ENCODE peak calls at places on chromosomes 6 and 20, in five cellular contexts. Y is HCT116, M is psoas muscle, R is IMR-90, E is osteoblast. X is an unnamed sample.

GRCh38 chr6:108609276-108609769 is 48.6 kb downstream of the FOXO3 start:
- DNase-seq in Y (peak), M (no peak), R (peak), E (peak), X (no peak)

GRCh38 chr20:48634641-48635040 is 193.2 kb downstream of the PREX1 start:
- DNase-seq in Y (no peak), M (peak), R (no peak), E (peak), X (no peak)

GRCh38 chr20:57320358-57320757 is 9.2 kb upstream of the SPO11 start:
- DNase-seq in Y (no peak), M (no peak), R (no peak), E (no peak), X (no peak)

GRCh38 chr6:157534134-157534871 is 153.3 kb downstream of the ZDHHC14 start:
- DNase-seq in Y (no peak), M (no peak), R (no peak), E (no peak), X (no peak)

GRCh38 chr6:101224751-101225150 is 168.8 kb upstream of the GRIK2 start:
- DNase-seq in Y (no peak), M (no peak), R (no peak), E (no peak), X (no peak)

GRCh38 chr6:68967549-68968300 is 332.6 kb downstream of the ADGRB3 start:
- DNase-seq in Y (peak), M (peak), R (peak), E (peak), X (peak)

GRCh38 chr20:48448601-48449384 is 379.0 kb downstream of the PREX1 start:
- DNase-seq in Y (no peak), M (no peak), R (no peak), E (no peak), X (no peak)

GRCh38 chr20:36341331-36342020 is 35.3 kb downstream of the DLGAP4 start:
- DNase-seq in Y (no peak), M (peak), R (no peak), E (no peak), X (no peak)

GRCh38 chr6:145206247-145206907 is 528.9 kb downstream of the EPM2A start:
- DNase-seq in Y (no peak), M (no peak), R (peak), E (no peak), X (no peak)

GRCh38 chr6:34462561-34462971 is 3.3 kb upstream of the PACSIN1 start:
- DNase-seq in Y (peak), M (no peak), R (no peak), E (peak), X (no peak)

GRCh38 chr6:148203970-148204369 is 138.7 kb upstream of the SASH1 start:
- DNase-seq in Y (no peak), M (no peak), R (peak), E (peak), X (peak)

GRCh38 chr6:120608826-120609225 is 725.5 kb downstream of the TBC1D32 start:
- DNase-seq in Y (no peak), M (no peak), R (no peak), E (no peak), X (no peak)

GRCh38 chr6:99431901-99432300 is 6.8 kb upstream of the PNISR start:
- DNase-seq in Y (no peak), M (no peak), R (no peak), E (no peak), X (no peak)

GRCh38 chr6:156809034-156809433 is 31.9 kb downstream of the ARID1B start:
- DNase-seq in Y (no peak), M (no peak), R (peak), E (no peak), X (no peak)

GRCh38 chr6:43952746-43953145 is 174.5 kb downstream of the MRPL14 start:
- DNase-seq in Y (peak), M (peak), R (no peak), E (no peak), X (peak)

GRCh38 chr6:43771858-43772570 is 2.0 kb downstream of the VEGFA start:
- DNase-seq in Y (no peak), M (peak), R (no peak), E (peak), X (peak)

GRCh38 chr6:148811472-148811871 is 64.6 kb downstream of the UST start:
- DNase-seq in Y (no peak), M (no peak), R (no peak), E (no peak), X (no peak)

GRCh38 chr6:111873178-111874029 is at the start of gene FYN:
- DNase-seq in Y (peak), M (peak), R (peak), E (peak), X (peak)
- TF ChIP-seq CTCF in Y (peak), M (peak), R (peak), E (peak), X (peak)

DNA sequence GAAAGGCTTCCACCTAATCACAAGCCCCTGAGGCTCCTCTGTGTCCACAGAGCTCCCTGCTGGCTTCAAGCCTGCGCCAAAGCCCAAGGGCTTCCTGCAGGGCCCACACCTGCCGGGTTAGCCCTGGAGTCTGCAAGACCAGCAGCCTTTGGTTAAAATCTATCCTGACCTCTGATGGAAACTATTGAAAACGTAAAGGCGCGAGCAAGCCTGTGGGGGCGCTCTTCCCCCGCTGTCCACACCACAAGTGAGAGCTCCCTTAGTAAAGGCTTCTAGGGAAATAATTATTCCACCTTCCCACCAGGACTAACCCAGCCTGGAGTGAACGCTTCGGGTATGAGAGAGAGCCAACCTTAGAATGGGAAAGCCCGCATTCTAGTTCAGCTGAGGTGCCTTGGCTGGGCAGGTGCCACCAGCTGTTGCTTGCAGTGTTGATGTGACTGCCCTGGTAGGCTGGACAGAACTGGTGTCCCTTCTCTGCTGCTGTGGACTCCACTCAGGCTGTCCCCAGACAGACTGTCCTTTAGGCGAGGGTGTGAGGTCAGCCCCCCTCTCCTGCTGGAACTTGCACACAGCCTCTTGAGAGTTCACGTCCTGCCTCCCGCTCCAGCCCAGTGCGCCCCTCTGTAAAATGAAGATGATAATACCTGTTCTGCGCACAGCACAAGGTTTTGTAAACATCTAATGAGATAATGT is 68.7 kb downstream of the SYTL3 start:
- DNase-seq in Y (peak), M (no peak), R (no peak), E (peak), X (no peak)
- TF ChIP-seq CTCF in Y (peak), M (peak), R (peak), E (peak), X (peak)

GRCh38 chr6:116062496-116062895 is 1.8 kb upstream of the FRK start:
- DNase-seq in Y (no peak), M (no peak), R (no peak), E (no peak), X (no peak)

GRCh38 chr6:116057766-116058165 is 2.9 kb downstream of the FRK start:
- DNase-seq in Y (no peak), M (no peak), R (no peak), E (no peak), X (no peak)

GRCh38 chr6:116064626-116065025 is 3.9 kb upstream of the FRK start:
- DNase-seq in Y (no peak), M (no peak), R (no peak), E (no peak), X (no peak)

GRCh38 chr6:116059713-116060571 is 749 bp downstream of the FRK start:
- DNase-seq in Y (no peak), M (no peak), R (no peak), E (peak), X (no peak)

DNA sequence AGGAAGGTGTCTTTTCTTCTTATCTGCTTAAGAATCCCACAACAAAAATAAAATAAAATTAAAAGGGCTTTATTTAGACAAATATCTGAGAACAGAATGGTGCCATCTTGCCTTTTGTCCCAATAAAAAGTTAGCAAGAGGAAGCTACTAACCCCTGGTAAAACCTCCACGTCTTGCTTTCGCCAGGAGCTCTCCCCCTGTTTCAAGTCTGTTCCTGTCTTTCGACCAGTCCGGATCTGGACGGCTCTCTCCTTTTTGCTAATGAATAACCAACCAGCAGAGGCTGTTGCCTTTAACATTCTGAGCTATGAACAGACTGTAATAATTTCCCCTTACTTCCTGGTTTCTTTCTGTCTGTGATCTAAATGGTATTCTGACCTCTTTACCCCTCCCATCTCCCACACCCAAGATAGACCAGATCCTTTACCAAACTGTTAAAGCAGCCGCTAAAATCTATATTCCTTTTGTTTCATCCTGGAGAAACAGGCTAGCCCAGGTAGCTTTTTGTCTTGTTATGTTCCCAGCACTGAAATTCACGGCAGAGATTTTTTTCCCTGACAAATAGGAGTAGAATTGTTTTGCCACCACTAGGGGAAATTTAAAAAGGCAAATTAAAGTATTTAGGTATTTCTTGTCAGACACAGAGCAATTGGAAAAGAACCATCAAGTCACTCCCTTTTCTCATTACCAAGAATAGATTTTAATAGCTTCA is at the start of gene FRK:
- DNase-seq in Y (peak), M (no peak), R (peak), E (peak), X (no peak)
- TF ChIP-seq CTCF in Y (peak), M (peak), R (peak), E (peak), X (no peak)

DNA sequence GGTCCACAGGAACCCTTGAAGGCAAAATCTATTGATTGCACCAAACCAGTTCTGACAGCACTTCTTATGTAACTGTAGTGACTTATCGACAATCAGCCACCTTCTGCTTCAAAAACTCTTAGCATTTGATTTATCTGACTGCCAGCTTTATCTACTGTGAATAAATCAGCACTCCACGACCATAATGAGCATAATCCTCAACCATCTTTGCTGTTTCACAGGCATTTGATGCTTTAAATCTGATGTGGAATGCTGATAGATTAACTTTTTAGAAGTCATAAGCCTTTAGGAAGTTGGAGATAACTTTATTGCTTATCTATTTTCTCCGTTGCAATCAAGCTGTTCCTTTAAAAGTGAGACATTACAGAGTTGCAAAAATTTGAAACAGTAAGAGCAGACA is 101.5 kb upstream of the PTCHD4 start:
- DNase-seq in Y (no peak), M (no peak), R (no peak), E (no peak), X (no peak)
- TF ChIP-seq CTCF in Y (no peak), M (no peak), R (no peak), E (no peak), X (no peak)